ENCODE peak calls at places on chromosome 15, in seven cellular contexts. D is heart left ventricle, K is ovary, U is NB4, A is IMR-90, R is HCT116, W is endothelial cell of umbilical vein. Z is an unnamed sample.

GRCh38 chr15:48798319-48798718 is 12.6 kb downstream of the CEP152 start:
- DNase-seq in D (no peak), K (no peak), U (no peak), A (no peak), R (no peak), W (no peak), Z (no peak)

GRCh38 chr15:67072951-67073350 is 7.5 kb downstream of the SMAD3 start:
- DNase-seq in D (no peak), K (no peak), U (no peak), A (peak), R (no peak), W (no peak), Z (no peak)

GRCh38 chr15:44802336-44802735 is 66.0 kb downstream of the TRIM69 start:
- DNase-seq in D (no peak), K (no peak), U (no peak), A (no peak), R (no peak), W (no peak), Z (no peak)

GRCh38 chr15:96406701-96407100 is 76.2 kb downstream of the NR2F2 start:
- DNase-seq in D (no peak), K (no peak), U (no peak), A (no peak), R (no peak), W (no peak), Z (no peak)

GRCh38 chr15:87623832-87624231 is 632.7 kb downstream of the NTRK3 start:
- DNase-seq in D (no peak), K (no peak), U (peak), A (no peak), R (no peak), W (no peak), Z (no peak)

GRCh38 chr15:25670025-25670554 is 193.0 kb downstream of the ATP10A start:
- DNase-seq in D (peak), K (peak), U (no peak), A (peak), R (no peak), W (no peak), Z (peak)

GRCh38 chr15:96416218-96416933 is 85.9 kb downstream of the NR2F2 start:
- DNase-seq in D (peak), K (no peak), U (no peak), A (no peak), R (no peak), W (no peak), Z (no peak)

GRCh38 chr15:48285329-48286214 is 45.7 kb upstream of the DUT start:
- DNase-seq in D (no peak), K (peak), U (peak), A (peak), R (peak), W (peak), Z (peak)

GRCh38 chr15:38535451-38536200 is 29.0 kb downstream of the RASGRP1 start:
- DNase-seq in D (no peak), K (no peak), U (no peak), A (peak), R (no peak), W (no peak), Z (no peak)

GRCh38 chr15:38226867-38227266 is 25.8 kb upstream of the SPRED1 start:
- DNase-seq in D (no peak), K (no peak), U (no peak), A (peak), R (peak), W (peak), Z (no peak)

GRCh38 chr15:42106278-42106677 is 11.9 kb upstream of the PLA2G4D start:
- DNase-seq in D (no peak), K (no peak), U (peak), A (no peak), R (no peak), W (no peak), Z (no peak)

GRCh38 chr15:31274496-31275330 is 51.9 kb upstream of the KLF13 start:
- DNase-seq in D (peak), K (no peak), U (peak), A (peak), R (no peak), W (no peak), Z (peak)

GRCh38 chr15:21270474-21270873 is 169.8 kb downstream of the POTEB3 start:
- DNase-seq in D (peak), K (no peak), U (no peak), A (no peak), R (no peak), W (no peak), Z (no peak)

GRCh38 chr15:38080651-38081271 is 146.3 kb downstream of the TMCO5A start:
- DNase-seq in D (no peak), K (no peak), U (no peak), A (peak), R (no peak), W (no peak), Z (no peak)

GRCh38 chr15:75731248-75732100 is 18.8 kb upstream of the CSPG4 start:
- DNase-seq in D (peak), K (peak), U (peak), A (peak), R (no peak), W (no peak), Z (no peak)

GRCh38 chr15:80485370-80486164 is 81.4 kb downstream of the ARNT2 start:
- DNase-seq in D (no peak), K (no peak), U (no peak), A (no peak), R (no peak), W (no peak), Z (no peak)

GRCh38 chr15:29115093-29115991 is 154.3 kb downstream of the NSMCE3 start:
- DNase-seq in D (no peak), K (no peak), U (no peak), A (no peak), R (no peak), W (peak), Z (no peak)

GRCh38 chr15:101642361-101642760 is 9.8 kb downstream of the TM2D3 start:
- DNase-seq in D (no peak), K (no peak), U (no peak), A (no peak), R (no peak), W (peak), Z (no peak)

GRCh38 chr15:23532019-23532418 is 33.5 kb upstream of the MKRN3 start:
- DNase-seq in D (no peak), K (no peak), U (peak), A (no peak), R (no peak), W (no peak), Z (no peak)

GRCh38 chr15:77396692-77397091 is 23.2 kb downstream of the PEAK1 start:
- DNase-seq in D (no peak), K (no peak), U (no peak), A (no peak), R (no peak), W (no peak), Z (no peak)

GRCh38 chr15:42102646-42103235 is 8.4 kb upstream of the PLA2G4D start:
- DNase-seq in D (no peak), K (no peak), U (peak), A (peak), R (no peak), W (peak), Z (no peak)

GRCh38 chr15:69044899-69045298 is 30.4 kb downstream of the NOX5 start:
- DNase-seq in D (no peak), K (no peak), U (peak), A (peak), R (no peak), W (peak), Z (peak)

GRCh38 chr15:72318408-72318942 is 1.5 kb downstream of the CELF6 start:
- DNase-seq in D (no peak), K (no peak), U (no peak), A (no peak), R (no peak), W (no peak), Z (peak)

GRCh38 chr15:78672285-78673003 is 31.4 kb upstream of the CHRNB4 start:
- DNase-seq in D (no peak), K (no peak), U (no peak), A (no peak), R (no peak), W (no peak), Z (no peak)

GRCh38 chr15:101088311-101088710 is 163.5 kb downstream of the CHSY1 start:
- DNase-seq in D (no peak), K (no peak), U (peak), A (no peak), R (no peak), W (no peak), Z (no peak)

GRCh38 chr15:52486003-52486996 is 42.4 kb downstream of the MYO5A start:
- DNase-seq in D (no peak), K (no peak), U (no peak), A (no peak), R (no peak), W (no peak), Z (no peak)

GRCh38 chr15:51907136-51907862 is 64.3 kb downstream of the LEO1 start:
- DNase-seq in D (no peak), K (no peak), U (no peak), A (peak), R (peak), W (no peak), Z (no peak)

GRCh38 chr15:64686130-64686735 is 89.2 kb downstream of the RBPMS2 start:
- DNase-seq in D (no peak), K (peak), U (peak), A (peak), R (peak), W (peak), Z (no peak)

GRCh38 chr15:57596301-57596855 is 4.7 kb downstream of the MYZAP start:
- DNase-seq in D (peak), K (no peak), U (no peak), A (no peak), R (no peak), W (no peak), Z (no peak)

GRCh38 chr15:64740361-64741170 is 34.8 kb downstream of the RBPMS2 start:
- DNase-seq in D (peak), K (peak), U (peak), A (peak), R (no peak), W (no peak), Z (no peak)

GRCh38 chr15:48644498-48644826 is 1.0 kb downstream of the FBN1 start:
- DNase-seq in D (peak), K (peak), U (no peak), A (peak), R (no peak), W (peak), Z (no peak)

GRCh38 chr15:65841121-65841930 is 28.0 kb upstream of the RAB11A start:
- DNase-seq in D (peak), K (no peak), U (peak), A (peak), R (no peak), W (peak), Z (no peak)

GRCh38 chr15:58770519-58770856 is 614 bp upstream of the MINDY2 start:
- DNase-seq in D (no peak), K (no peak), U (no peak), A (peak), R (no peak), W (no peak), Z (no peak)

GRCh38 chr15:58773024-58773423 is 1.9 kb downstream of the MINDY2 start:
- DNase-seq in D (no peak), K (no peak), U (no peak), A (no peak), R (no peak), W (no peak), Z (no peak)

GRCh38 chr15:58770857-58771620 is at the start of gene MINDY2:
- DNase-seq in D (peak), K (peak), U (peak), A (peak), R (peak), W (peak), Z (peak)

GRCh38 chr15:58775402-58775801 is 4.3 kb downstream of the MINDY2 start:
- DNase-seq in D (no peak), K (no peak), U (no peak), A (no peak), R (no peak), W (no peak), Z (no peak)

DNA sequence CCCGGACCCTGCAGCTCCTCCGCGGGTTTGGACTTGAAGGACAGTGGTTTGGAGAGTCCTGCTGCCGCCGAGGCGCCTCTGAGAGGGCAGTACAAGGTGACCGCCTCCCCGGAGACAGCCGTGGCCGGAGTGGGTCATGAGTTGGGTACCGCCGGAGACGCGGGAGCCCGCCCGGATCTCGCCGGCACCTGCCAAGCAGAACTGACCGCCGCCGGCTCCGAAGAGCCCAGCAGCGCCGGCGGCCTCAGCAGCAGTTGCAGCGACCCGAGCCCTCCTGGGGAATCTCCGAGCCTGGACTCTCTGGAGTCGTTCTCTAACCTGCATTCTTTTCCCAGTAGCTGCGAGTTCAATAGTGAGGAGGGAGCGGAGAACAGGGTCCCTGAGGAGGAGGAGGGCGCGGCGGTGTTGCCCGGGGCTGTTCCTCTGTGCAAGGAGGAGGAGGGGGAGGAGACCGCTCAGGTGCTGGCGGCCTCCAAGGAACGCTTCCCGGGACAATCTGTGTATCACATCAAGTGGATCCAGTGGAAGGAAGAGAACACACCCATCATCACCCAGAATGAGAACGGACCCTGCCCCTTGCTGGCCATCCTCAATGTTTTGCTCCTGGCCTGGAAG is 626 bp downstream of the MINDY2 start:
- DNase-seq in D (peak), K (peak), U (peak), A (no peak), R (no peak), W (no peak), Z (peak)
- TF ChIP-seq POLR2A in D (no peak), K (no peak), U (no peak), A (no peak), R (no peak), W (no peak), Z (no peak)

GRCh38 chr15:74431645-74432044 is 2.1 kb downstream of the SEMA7A start:
- DNase-seq in D (no peak), K (no peak), U (no peak), A (no peak), R (no peak), W (no peak), Z (no peak)

GRCh38 chr15:74428970-74429783 is 4.6 kb downstream of the SEMA7A start:
- DNase-seq in D (peak), K (no peak), U (peak), A (no peak), R (no peak), W (no peak), Z (no peak)

GRCh38 chr15:74429784-74430141 is 4.0 kb downstream of the SEMA7A start:
- DNase-seq in D (no peak), K (no peak), U (no peak), A (no peak), R (no peak), W (no peak), Z (no peak)

GRCh38 chr15:74431116-74431515 is 2.6 kb downstream of the SEMA7A start:
- DNase-seq in D (no peak), K (no peak), U (no peak), A (no peak), R (no peak), W (no peak), Z (no peak)

DNA sequence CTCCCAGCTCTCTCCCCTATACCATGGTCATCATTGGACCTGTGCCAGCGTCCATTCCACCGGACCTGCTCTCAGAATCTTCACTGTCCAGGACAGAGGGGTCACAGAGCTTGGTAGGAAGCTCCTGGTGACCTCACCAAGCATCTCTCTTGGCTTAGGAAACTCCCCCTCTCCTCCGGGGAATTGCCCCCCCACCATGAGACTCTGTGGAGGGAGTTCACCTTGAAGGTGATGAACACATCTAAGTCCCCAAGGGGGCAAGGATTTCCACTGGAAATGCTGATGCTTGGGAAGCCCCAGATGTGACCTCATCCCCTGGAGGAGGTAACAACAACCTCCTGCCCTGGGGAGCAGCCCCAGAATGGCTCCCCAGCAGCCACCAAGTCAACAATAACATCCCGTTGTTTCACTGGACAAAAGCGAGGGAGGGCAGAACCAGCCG is 3.2 kb downstream of the SEMA7A start:
- DNase-seq in D (no peak), K (peak), U (no peak), A (no peak), R (no peak), W (no peak), Z (no peak)
- H3K4me3 ChIP-seq in D (no peak), K (no peak), U (no peak), A (no peak), R (no peak), W (no peak), Z (no peak)

DNA sequence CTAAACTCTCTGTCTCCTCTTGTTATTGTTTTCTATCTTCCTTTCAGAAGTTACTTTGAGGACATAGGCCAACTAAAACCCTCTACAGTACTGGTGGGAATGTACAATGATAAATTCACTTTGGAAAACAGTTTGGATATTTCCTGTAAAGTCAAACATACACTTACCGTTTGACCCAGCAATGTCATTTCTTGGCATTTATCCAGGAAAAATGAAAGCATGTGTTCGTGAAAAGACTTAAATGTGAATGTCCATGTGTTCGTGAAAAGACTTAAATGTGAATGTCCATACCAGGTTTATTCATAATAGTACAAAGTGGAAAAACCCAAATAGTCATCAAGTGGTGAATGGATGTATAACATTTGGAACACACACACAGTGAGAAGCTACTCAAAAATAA is 361.5 kb upstream of the DPH6 start:
- DNase-seq in D (no peak), K (no peak), U (no peak), A (peak), R (no peak), W (peak), Z (no peak)
- TF ChIP-seq CTCF in D (no peak), K (no peak), U (no peak), A (no peak), R (no peak), W (no peak), Z (no peak)

GRCh38 chr15:88920186-88920891 is 7.2 kb upstream of the MFGE8 start:
- DNase-seq in D (no peak), K (no peak), U (no peak), A (peak), R (no peak), W (no peak), Z (no peak)

GRCh38 chr15:88915354-88915753 is 2.2 kb upstream of the MFGE8 start:
- DNase-seq in D (no peak), K (no peak), U (no peak), A (no peak), R (no peak), W (no peak), Z (no peak)

GRCh38 chr15:88913850-88914169 is 631 bp upstream of the MFGE8 start:
- DNase-seq in D (no peak), K (no peak), U (no peak), A (no peak), R (no peak), W (no peak), Z (no peak)

GRCh38 chr15:88917764-88918163 is 4.6 kb upstream of the MFGE8 start:
- DNase-seq in D (no peak), K (no peak), U (no peak), A (no peak), R (no peak), W (no peak), Z (no peak)

DNA sequence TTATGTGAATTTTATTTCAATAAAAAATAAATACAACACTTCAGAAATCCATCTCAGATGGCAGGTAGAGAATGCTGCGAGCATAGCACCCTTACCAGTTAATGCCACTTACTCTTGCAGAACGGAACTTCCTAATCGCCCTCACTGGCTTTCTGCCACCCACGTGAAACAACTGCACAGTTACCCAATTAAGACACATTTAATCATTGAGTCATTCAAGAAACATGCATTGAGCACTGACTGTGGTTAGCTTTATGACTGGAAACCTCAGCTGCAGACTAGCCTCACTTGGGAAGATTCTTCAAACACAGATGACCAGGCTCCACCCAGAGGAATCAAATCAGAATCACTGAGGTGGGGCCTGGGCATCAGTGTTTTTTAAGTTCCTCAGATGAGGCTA is 5.6 kb upstream of the MFGE8 start:
- DNase-seq in D (peak), K (peak), U (peak), A (peak), R (peak), W (peak), Z (peak)
- TF ChIP-seq POLR2A in D (no peak), K (no peak), U (no peak), A (no peak), R (no peak), W (no peak), Z (no peak)

GRCh38 chr15:40338041-40338657 is 2.6 kb downstream of the CCDC9B start:
- DNase-seq in D (peak), K (peak), U (peak), A (peak), R (peak), W (peak), Z (no peak)

GRCh38 chr15:40339621-40339945 is 1.2 kb downstream of the CCDC9B start:
- DNase-seq in D (peak), K (no peak), U (no peak), A (no peak), R (no peak), W (no peak), Z (no peak)

GRCh38 chr15:40340740-40341400 is at the start of gene CCDC9B:
- DNase-seq in D (peak), K (peak), U (no peak), A (peak), R (peak), W (peak), Z (peak)

GRCh38 chr15:40338921-40339620 is 1.7 kb downstream of the CCDC9B start:
- DNase-seq in D (peak), K (no peak), U (no peak), A (peak), R (peak), W (peak), Z (no peak)

DNA sequence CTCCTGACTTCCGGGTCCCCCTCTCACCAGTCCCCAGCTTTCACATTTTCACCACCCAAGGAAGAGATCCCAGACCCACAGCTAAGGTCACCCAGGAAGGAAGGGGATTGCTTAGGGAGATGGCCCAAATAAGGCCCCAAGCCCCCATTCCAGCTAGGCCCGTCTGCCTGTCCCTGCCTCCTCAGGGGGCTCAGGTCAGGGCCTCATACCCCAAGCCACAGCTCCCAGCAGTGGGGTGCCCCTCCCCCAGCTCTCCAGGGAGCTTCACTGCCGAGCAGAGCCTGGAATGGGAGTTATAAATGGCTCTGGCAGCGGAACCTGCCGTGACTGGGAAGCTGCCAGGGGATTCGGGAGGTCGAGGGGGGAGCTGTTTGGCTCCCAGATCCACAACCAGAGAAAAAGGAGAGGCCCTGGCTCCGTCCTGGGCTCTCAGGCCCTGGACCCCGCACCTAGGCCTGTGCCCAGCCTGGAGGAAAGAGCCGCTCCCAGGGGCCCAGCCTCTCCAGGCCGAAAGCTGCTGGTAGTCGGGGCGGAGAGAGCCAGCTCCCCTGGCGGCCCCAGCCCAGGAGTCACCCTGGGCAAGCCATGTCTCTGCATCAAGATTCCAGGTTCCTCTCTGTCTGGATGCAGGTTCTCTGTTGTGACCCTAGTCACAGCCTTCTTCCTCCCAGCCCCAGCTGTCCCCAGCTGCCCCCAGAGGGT is 550 bp downstream of the CCDC9B start:
- DNase-seq in D (peak), K (peak), U (no peak), A (peak), R (no peak), W (peak), Z (no peak)
- H3K4me3 ChIP-seq in D (peak), K (peak), U (no peak), A (peak), R (peak), W (peak), Z (no peak)

Z was measured in lower leg skin.